ENCODE peak calls at places on chromosomes 4 and X, in eight cellular contexts. M is pancreas; P is ecto neural progenitor cell; W is stimulated activated naive B cell treated with anti-CD40 and anti-IgM and Interleukin-4, amounts not matched to agents 10 μg/mL and 1 μg/mL and 100 μg/mL, for 72 hours; S is mucosa of gallbladder; L is activated T-helper 1 cell treated with anti-CD3 and anti-CD28 coated beads, Interleukin-12 subunit alpha, Interleukin-12 subunit beta, Interleukin-2, Interleukin-4 antibody, amounts not matched to agents 30 ng/mL and 10 ng/mL and 1 ng/mL, durations not matched to agents 14 hours and 24 hours and 36 hours; U is T-cell; Q is stimulated activated CD8-positive, alpha-beta memory T cell treated with anti-CD3 and anti-CD28 coated beads, Interleukin-4, amount 100 ng/mL, for 1 hour. R is an unnamed sample.

GRCh38 chr4:119942806-119943205 is 123.8 kb downstream of the MAD2L1 start:
- DNase-seq in L (no peak), P (no peak), W (no peak), Q (no peak), M (no peak), S (no peak), U (no peak), R (no peak)

GRCh38 chr4:127732623-127733199 is 2.5 kb downstream of the SLC25A31 start:
- DNase-seq in U (no peak), L (no peak), M (no peak), Q (no peak), W (no peak), P (no peak), S (no peak), R (peak)

GRCh38 chrX:141439651-141440050 is 144.9 kb downstream of the SPANXA1 start:
- DNase-seq in U (no peak), M (no peak), L (no peak), W (no peak), Q (no peak), S (no peak), P (no peak), R (no peak)

GRCh38 chr4:7395635-7396034 is 39.1 kb downstream of the PSAPL1 start:
- DNase-seq in U (no peak), Q (no peak), W (no peak), S (no peak), M (no peak), P (peak), L (no peak), R (no peak)

GRCh38 chr4:163167333-163167626 is 590 bp upstream of the NAF1 start:
- DNase-seq in Q (no peak), S (no peak), M (no peak), L (no peak), P (no peak), W (no peak), U (no peak), R (no peak)

GRCh38 chr4:34220601-34221000 is 2023.7 kb downstream of the ARAP2 start:
- DNase-seq in L (no peak), P (no peak), M (no peak), W (no peak), Q (no peak), U (no peak), S (no peak), R (no peak)

GRCh38 chr4:141131738-141132688 is 1.3 kb downstream of the RNF150 start:
- DNase-seq in Q (no peak), L (no peak), S (no peak), U (no peak), M (peak), W (no peak), P (peak), R (no peak)

GRCh38 chrX:15165832-15166231 is 104.1 kb downstream of the ASB9 start:
- DNase-seq in L (no peak), Q (no peak), S (no peak), U (no peak), W (no peak), M (no peak), P (no peak), R (no peak)

GRCh38 chr4:85084371-85085170 is 118.1 kb upstream of the WDFY3 start:
- DNase-seq in Q (no peak), L (no peak), M (peak), U (no peak), P (no peak), S (peak), W (no peak), R (peak)

GRCh38 chr4:59712474-59712873 is 1487.7 kb upstream of the ADGRL3 start:
- DNase-seq in P (no peak), Q (no peak), W (no peak), M (no peak), S (no peak), U (no peak), L (no peak), R (no peak)

GRCh38 chrX:118355225-118355920 is 9.5 kb downstream of the WDR44 start:
- DNase-seq in Q (no peak), S (no peak), M (no peak), U (no peak), L (no peak), P (no peak), W (no peak), R (no peak)

GRCh38 chr4:77174426-77174825 is 17.4 kb downstream of the CCNG2 start:
- DNase-seq in S (no peak), W (no peak), P (no peak), U (no peak), Q (no peak), L (no peak), M (no peak), R (no peak)

GRCh38 chr4:81405900-81406401 is 65.8 kb downstream of the RASGEF1B start:
- DNase-seq in Q (no peak), M (peak), W (no peak), P (no peak), U (peak), L (peak), S (peak), R (peak)

GRCh38 chrX:11064851-11065600 is 46.1 kb upstream of the HCCS start:
- DNase-seq in W (no peak), L (no peak), S (no peak), M (no peak), U (no peak), P (no peak), Q (no peak), R (peak)

GRCh38 chrX:65522739-65523372 is 11.7 kb downstream of the LAS1L start:
- DNase-seq in U (no peak), M (no peak), W (no peak), L (no peak), P (no peak), S (no peak), Q (no peak), R (no peak)

GRCh38 chr4:101730291-101731117 is 60.0 kb upstream of the BANK1 start:
- DNase-seq in L (peak), P (peak), M (peak), U (peak), S (peak), Q (no peak), W (peak), R (peak)

GRCh38 chrX:49269768-49270248 is at the start of gene PPP1R3F:
- DNase-seq in W (no peak), S (no peak), Q (no peak), P (no peak), U (no peak), M (no peak), L (no peak), R (no peak)

GRCh38 chr4:165079476-165079875 is 25.8 kb downstream of the TRIM75 start:
- DNase-seq in Q (no peak), L (no peak), S (peak), M (no peak), W (no peak), P (no peak), U (no peak), R (peak)

GRCh38 chr4:40842318-40842717 is 92.6 kb downstream of the NSUN7 start:
- DNase-seq in U (no peak), S (no peak), Q (no peak), L (no peak), P (no peak), M (no peak), W (no peak), R (no peak)

GRCh38 chrX:115968436-115969252 is 201.9 kb upstream of the AGTR2 start:
- DNase-seq in M (peak), L (no peak), Q (no peak), S (no peak), W (no peak), P (peak), U (no peak), R (no peak)

GRCh38 chr4:155571184-155571944 is 95.3 kb upstream of the GUCY1A1 start:
- DNase-seq in U (no peak), L (no peak), Q (no peak), P (no peak), S (no peak), M (no peak), W (no peak), R (no peak)

GRCh38 chr4:11165052-11165451 is 263.6 kb downstream of the HS3ST1 start:
- DNase-seq in M (no peak), U (no peak), Q (no peak), P (no peak), L (no peak), S (no peak), W (no peak), R (peak)

GRCh38 chr4:106717094-106717493 is 319.0 kb downstream of the DKK2 start:
- DNase-seq in P (no peak), M (no peak), U (no peak), Q (no peak), W (no peak), S (no peak), L (no peak), R (no peak)

GRCh38 chrX:39204945-39205344 is 403.7 kb downstream of the MID1IP1 start:
- DNase-seq in U (no peak), Q (no peak), P (no peak), S (no peak), L (no peak), W (peak), M (no peak), R (no peak)

GRCh38 chrX:15269618-15270521 is at the start of gene ASB9:
- DNase-seq in S (peak), M (peak), P (peak), L (no peak), U (peak), Q (no peak), W (no peak), R (no peak)

GRCh38 chr4:91064157-91064853 is 937.1 kb downstream of the CCSER1 start:
- DNase-seq in W (no peak), L (no peak), U (no peak), Q (no peak), S (no peak), P (peak), M (peak), R (peak)

GRCh38 chr4:48604041-48604440 is 114.0 kb downstream of the ZAR1 start:
- DNase-seq in Q (no peak), U (no peak), L (no peak), W (no peak), S (no peak), M (no peak), P (no peak), R (no peak)

GRCh38 chrX:47802589-47802988 is 34.1 kb upstream of the ZNF81 start:
- DNase-seq in S (no peak), P (no peak), M (peak), W (no peak), Q (no peak), L (no peak), U (no peak), R (no peak)

GRCh38 chr4:20017035-20017434 is 234.7 kb upstream of the SLIT2 start:
- DNase-seq in M (no peak), Q (no peak), S (no peak), P (no peak), L (no peak), U (no peak), W (no peak), R (no peak)

GRCh38 chr4:149176019-149176418 is 639.6 kb downstream of the IQCM start:
- DNase-seq in M (no peak), L (no peak), W (no peak), U (no peak), P (no peak), Q (no peak), S (no peak), R (no peak)

GRCh38 chr4:93199492-93199891 is 629.1 kb upstream of the ATOH1 start:
- DNase-seq in S (no peak), U (no peak), W (no peak), Q (no peak), P (peak), L (no peak), M (no peak), R (no peak)

GRCh38 chrX:2741386-2741785 is 10.5 kb upstream of the XG start:
- DNase-seq in L (no peak), W (no peak), M (no peak), Q (no peak), S (no peak), P (no peak), U (no peak), R (no peak)

GRCh38 chr4:5746829-5747745 is 36.1 kb downstream of the EVC start:
- DNase-seq in M (no peak), S (no peak), L (no peak), P (no peak), U (no peak), Q (no peak), W (no peak), R (peak)

GRCh38 chrX:57929373-57929772 is 19.1 kb upstream of the ZXDA start:
- DNase-seq in U (no peak), S (no peak), P (no peak), Q (no peak), M (no peak), W (no peak), L (no peak), R (no peak)

R was measured in retinal pigment epithelial cell.